ENCODE peak calls at places on chromosomes 3 and 15, in four cellular contexts. B, M, Z and W are unnamed samples.

GRCh38 chr3:61858054-61858453 is 296.7 kb downstream of the PTPRG start:
- DNase-seq in B (no peak), M (no peak), Z (peak), W (no peak)

GRCh38 chr3:18215639-18216038 is 209.5 kb downstream of the SATB1 start:
- DNase-seq in B (no peak), M (no peak), Z (no peak), W (no peak)

GRCh38 chr3:151561878-151562277 is 101.0 kb upstream of the IGSF10 start:
- DNase-seq in B (no peak), M (no peak), Z (no peak), W (no peak)

GRCh38 chr15:64566629-64567427 is 106.5 kb downstream of the ZNF609 start:
- DNase-seq in B (peak), M (no peak), Z (no peak), W (no peak)

GRCh38 chr3:170063691-170064090 is 25.9 kb downstream of the GPR160 start:
- DNase-seq in B (no peak), M (no peak), Z (no peak), W (no peak)

GRCh38 chr15:65819563-65819960 is 27.5 kb upstream of the DENND4A start:
- DNase-seq in B (peak), M (no peak), Z (no peak), W (no peak)

GRCh38 chr3:112302881-112303761 is 9.1 kb upstream of the SLC9C1 start:
- DNase-seq in B (no peak), M (no peak), Z (no peak), W (no peak)

GRCh38 chr3:186519021-186519658 is 25.0 kb downstream of the CRYGS start:
- DNase-seq in B (peak), M (no peak), Z (no peak), W (no peak)

GRCh38 chr15:83659011-83659811 is 5.3 kb downstream of the ADAMTSL3 start:
- DNase-seq in B (no peak), M (no peak), Z (no peak), W (no peak)

GRCh38 chr3:77411990-77412389 is 372.1 kb downstream of the ROBO2 start:
- DNase-seq in B (no peak), M (no peak), Z (peak), W (no peak)

GRCh38 chr3:152961323-152961722 is 126.4 kb downstream of the P2RY1 start:
- DNase-seq in B (no peak), M (no peak), Z (no peak), W (peak)

GRCh38 chr3:141388823-141389617 is 20.7 kb downstream of the ZBTB38 start:
- DNase-seq in B (no peak), M (no peak), Z (no peak), W (no peak)

GRCh38 chr15:74792227-74793016 is 10.5 kb downstream of the CSK start:
- DNase-seq in B (no peak), M (no peak), Z (no peak), W (no peak)

GRCh38 chr3:174931473-174931872 is 72.3 kb downstream of the NAALADL2 start:
- DNase-seq in B (no peak), M (no peak), Z (no peak), W (no peak)

GRCh38 chr15:72281713-72282112 is 9.4 kb upstream of the PARP6 start:
- DNase-seq in B (no peak), M (no peak), Z (no peak), W (no peak)

GRCh38 chr3:190926619-190927018 is 64.1 kb upstream of the GMNC start:
- DNase-seq in B (no peak), M (no peak), Z (no peak), W (no peak)

GRCh38 chr3:128083980-128084674 is 31.9 kb downstream of the SEC61A1 start:
- DNase-seq in B (no peak), M (no peak), Z (no peak), W (no peak)

GRCh38 chr15:28887344-28888174 is 1.8 kb downstream of the APBA2 start:
- DNase-seq in B (no peak), M (no peak), Z (no peak), W (no peak)

GRCh38 chr3:151228291-151229125 is 25.5 kb upstream of the GPR171 start:
- DNase-seq in B (no peak), M (peak), Z (peak), W (no peak)

GRCh38 chr15:36469567-36469966 is 109.9 kb upstream of the CDIN1 start:
- DNase-seq in B (no peak), M (no peak), Z (no peak), W (no peak)

GRCh38 chr3:126101521-126101982 is 17.6 kb upstream of the SLC41A3 start:
- DNase-seq in B (no peak), M (no peak), Z (no peak), W (no peak)

GRCh38 chr15:48451736-48452135 is 120.5 kb downstream of the DUT start:
- DNase-seq in B (no peak), M (no peak), Z (no peak), W (no peak)

GRCh38 chr15:55789066-55789660 is 46.2 kb upstream of the PRTG start:
- DNase-seq in B (no peak), M (no peak), Z (no peak), W (no peak)

GRCh38 chr3:119346076-119346496 is 51.9 kb downstream of the ARHGAP31 start:
- DNase-seq in B (no peak), M (no peak), Z (no peak), W (peak)

GRCh38 chr3:128091586-128091985 is 32.0 kb downstream of the RUVBL1 start:
- DNase-seq in B (no peak), M (no peak), Z (no peak), W (no peak)

GRCh38 chr3:100548053-100548452 is 55.6 kb downstream of the TMEM45A start:
- DNase-seq in B (no peak), M (no peak), Z (no peak), W (no peak)

GRCh38 chr15:96268421-96269204 is 61.9 kb upstream of the NR2F2 start:
- DNase-seq in B (no peak), M (peak), Z (peak), W (no peak)

GRCh38 chr15:74170845-74171578 is 2.5 kb upstream of the ISLR start:
- DNase-seq in B (no peak), M (no peak), Z (no peak), W (no peak)

GRCh38 chr3:170078620-170079281 is 41.0 kb downstream of the GPR160 start:
- DNase-seq in B (no peak), M (no peak), Z (no peak), W (no peak)

GRCh38 chr3:58568572-58569286 is 8.5 kb downstream of the FAM107A start:
- DNase-seq in B (no peak), M (no peak), Z (peak), W (peak)

GRCh38 chr15:70406624-70407390 is 309.1 kb upstream of the TLE3 start:
- DNase-seq in B (no peak), M (no peak), Z (no peak), W (no peak)

GRCh38 chr3:187274977-187275338 is 16.6 kb downstream of the MASP1 start:
- DNase-seq in B (no peak), M (no peak), Z (no peak), W (no peak)

GRCh38 chr3:136142592-136142991 is 53.5 kb downstream of the MSL2 start:
- DNase-seq in B (no peak), M (peak), Z (peak), W (no peak)

GRCh38 chr3:149414557-149415231 is 37.2 kb upstream of the TM4SF1 start:
- DNase-seq in B (no peak), M (peak), Z (no peak), W (no peak)